ENCODE peak calls at places on chromosomes 5 and 9, in six cellular contexts. One of them, this sample, is unnamed.

GRCh38 chr9:32525506-32525905 is 490 bp downstream of the RIGI start:
- DNase-seq in IMR-90: peak
- DNase-seq in cardiac muscle cell: peak
- DNase-seq in brain microvascular endothelial cell: no peak
- DNase-seq in CD8-positive, alpha-beta memory T cell: no peak
- DNase-seq in neuronal stem cell: no peak
- DNase-seq in this sample: no peak

GRCh38 chr5:152125806-152126205 is 201.2 kb upstream of the GLRA1 start:
- DNase-seq in neuronal stem cell: no peak
- DNase-seq in CD8-positive, alpha-beta memory T cell: no peak
- DNase-seq in cardiac muscle cell: no peak
- DNase-seq in brain microvascular endothelial cell: no peak
- DNase-seq in IMR-90: no peak
- DNase-seq in this sample: no peak

GRCh38 chr9:581673-582497 is 259.6 kb upstream of the DMRT1 start:
- DNase-seq in neuronal stem cell: no peak
- DNase-seq in cardiac muscle cell: no peak
- DNase-seq in IMR-90: no peak
- DNase-seq in brain microvascular endothelial cell: no peak
- DNase-seq in CD8-positive, alpha-beta memory T cell: no peak
- DNase-seq in this sample: no peak

GRCh38 chr5:74464512-74465209 is 175.9 kb downstream of the ENC1 start:
- DNase-seq in cardiac muscle cell: peak
- DNase-seq in brain microvascular endothelial cell: no peak
- DNase-seq in IMR-90: peak
- DNase-seq in CD8-positive, alpha-beta memory T cell: no peak
- DNase-seq in neuronal stem cell: no peak
- DNase-seq in this sample: no peak

GRCh38 chr5:160341309-160341874 is 29.0 kb upstream of the CCNJL start:
- DNase-seq in IMR-90: no peak
- DNase-seq in neuronal stem cell: no peak
- DNase-seq in brain microvascular endothelial cell: no peak
- DNase-seq in cardiac muscle cell: no peak
- DNase-seq in CD8-positive, alpha-beta memory T cell: no peak
- DNase-seq in this sample: no peak

GRCh38 chr5:164203581-164204225 is 698.3 kb downstream of the MAT2B start:
- DNase-seq in neuronal stem cell: no peak
- DNase-seq in CD8-positive, alpha-beta memory T cell: no peak
- DNase-seq in IMR-90: peak
- DNase-seq in brain microvascular endothelial cell: no peak
- DNase-seq in cardiac muscle cell: peak
- DNase-seq in this sample: no peak

GRCh38 chr5:130978475-130978874 is 186.6 kb downstream of the HINT1 start:
- DNase-seq in CD8-positive, alpha-beta memory T cell: no peak
- DNase-seq in neuronal stem cell: no peak
- DNase-seq in brain microvascular endothelial cell: no peak
- DNase-seq in IMR-90: no peak
- DNase-seq in cardiac muscle cell: peak
- DNase-seq in this sample: no peak

GRCh38 chr5:138706655-138707480 is 46.4 kb upstream of the CTNNA1 start:
- DNase-seq in brain microvascular endothelial cell: peak
- DNase-seq in cardiac muscle cell: peak
- DNase-seq in IMR-90: peak
- DNase-seq in neuronal stem cell: no peak
- DNase-seq in CD8-positive, alpha-beta memory T cell: no peak
- DNase-seq in this sample: no peak

GRCh38 chr9:84337252-84337651 is 3.3 kb downstream of the SLC28A3 start:
- DNase-seq in IMR-90: no peak
- DNase-seq in neuronal stem cell: no peak
- DNase-seq in brain microvascular endothelial cell: no peak
- DNase-seq in CD8-positive, alpha-beta memory T cell: no peak
- DNase-seq in cardiac muscle cell: no peak
- DNase-seq in this sample: no peak

GRCh38 chr9:22055090-22055489 is 46.0 kb upstream of the CDKN2B start:
- DNase-seq in CD8-positive, alpha-beta memory T cell: no peak
- DNase-seq in neuronal stem cell: no peak
- DNase-seq in IMR-90: peak
- DNase-seq in cardiac muscle cell: no peak
- DNase-seq in brain microvascular endothelial cell: no peak
- DNase-seq in this sample: no peak

GRCh38 chr9:22054076-22054475 is 45.0 kb upstream of the CDKN2B start:
- DNase-seq in CD8-positive, alpha-beta memory T cell: no peak
- DNase-seq in neuronal stem cell: no peak
- DNase-seq in brain microvascular endothelial cell: peak
- DNase-seq in cardiac muscle cell: no peak
- DNase-seq in IMR-90: peak
- DNase-seq in this sample: no peak

GRCh38 chr9:22054529-22054928 is 45.4 kb upstream of the CDKN2B start:
- DNase-seq in IMR-90: no peak
- DNase-seq in neuronal stem cell: no peak
- DNase-seq in CD8-positive, alpha-beta memory T cell: no peak
- DNase-seq in brain microvascular endothelial cell: no peak
- DNase-seq in cardiac muscle cell: no peak
- DNase-seq in this sample: no peak

GRCh38 chr9:22052376-22052945 is 43.4 kb upstream of the CDKN2B start:
- DNase-seq in IMR-90: peak
- DNase-seq in neuronal stem cell: no peak
- DNase-seq in cardiac muscle cell: peak
- DNase-seq in CD8-positive, alpha-beta memory T cell: peak
- DNase-seq in brain microvascular endothelial cell: peak
- DNase-seq in this sample: no peak

GRCh38 chr9:22053178-22053577 is 44.1 kb upstream of the CDKN2B start:
- DNase-seq in IMR-90: peak
- DNase-seq in CD8-positive, alpha-beta memory T cell: no peak
- DNase-seq in neuronal stem cell: no peak
- DNase-seq in cardiac muscle cell: no peak
- DNase-seq in brain microvascular endothelial cell: peak
- DNase-seq in this sample: no peak
- H3K27ac ChIP-seq in IMR-90: no peak
- H3K27ac ChIP-seq in CD8-positive, alpha-beta memory T cell: no peak
- H3K27ac ChIP-seq in neuronal stem cell: no peak
- H3K27ac ChIP-seq in cardiac muscle cell: no peak
- H3K27ac ChIP-seq in brain microvascular endothelial cell: peak
- H3K27ac ChIP-seq in this sample: no peak

GRCh38 chr5:123756325-123756664 is 244.3 kb downstream of the CSNK1G3 start:
- DNase-seq in CD8-positive, alpha-beta memory T cell: no peak
- DNase-seq in cardiac muscle cell: peak
- DNase-seq in neuronal stem cell: no peak
- DNase-seq in brain microvascular endothelial cell: no peak
- DNase-seq in IMR-90: no peak
- DNase-seq in this sample: no peak

GRCh38 chr5:123754903-123755302 is 242.9 kb downstream of the CSNK1G3 start:
- DNase-seq in brain microvascular endothelial cell: peak
- DNase-seq in cardiac muscle cell: peak
- DNase-seq in CD8-positive, alpha-beta memory T cell: no peak
- DNase-seq in IMR-90: peak
- DNase-seq in neuronal stem cell: no peak
- DNase-seq in this sample: no peak

GRCh38 chr5:123753349-123754166 is 241.6 kb downstream of the CSNK1G3 start:
- DNase-seq in cardiac muscle cell: no peak
- DNase-seq in CD8-positive, alpha-beta memory T cell: no peak
- DNase-seq in brain microvascular endothelial cell: no peak
- DNase-seq in neuronal stem cell: no peak
- DNase-seq in IMR-90: no peak
- DNase-seq in this sample: no peak

GRCh38 chr5:123754167-123754840 is 242.3 kb downstream of the CSNK1G3 start:
- DNase-seq in brain microvascular endothelial cell: peak
- DNase-seq in neuronal stem cell: no peak
- DNase-seq in cardiac muscle cell: peak
- DNase-seq in IMR-90: peak
- DNase-seq in CD8-positive, alpha-beta memory T cell: no peak
- DNase-seq in this sample: no peak

DNA sequence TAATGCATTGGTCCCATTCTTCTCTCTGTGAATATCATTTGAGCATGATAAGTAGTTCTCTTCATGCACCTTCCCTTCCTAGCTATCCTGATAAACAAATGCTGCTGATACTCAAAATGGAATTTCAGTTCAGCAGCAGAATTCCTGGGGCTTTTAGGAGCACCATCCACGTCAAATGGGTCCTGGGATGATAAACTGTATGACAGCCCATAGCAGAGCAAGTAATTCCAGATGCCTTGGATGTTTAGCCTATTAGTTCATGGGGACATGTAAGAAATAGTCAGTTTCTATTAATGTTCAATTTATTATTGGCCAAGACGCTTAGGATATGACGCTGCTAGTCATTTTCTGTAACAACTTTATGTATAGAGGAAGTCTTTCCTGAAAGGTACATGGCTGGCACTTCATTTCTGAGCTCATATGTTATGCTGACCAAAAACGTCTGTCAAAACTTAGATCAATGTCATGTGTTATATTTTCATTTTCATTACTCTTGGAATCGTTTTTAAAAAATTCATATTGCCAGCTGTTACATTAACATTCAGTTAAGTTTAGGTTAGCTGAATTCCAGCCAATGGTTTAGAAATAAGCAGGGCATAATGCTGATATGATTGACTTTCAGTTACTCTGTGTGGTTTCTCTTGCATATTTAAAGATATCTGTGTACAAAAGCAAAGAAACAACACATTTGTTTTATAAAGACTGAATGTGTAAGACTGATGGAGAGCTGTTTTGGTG is 243.8 kb downstream of the CSNK1G3 start:
- DNase-seq in neuronal stem cell: no peak
- DNase-seq in brain microvascular endothelial cell: peak
- DNase-seq in CD8-positive, alpha-beta memory T cell: no peak
- DNase-seq in IMR-90: peak
- DNase-seq in cardiac muscle cell: peak
- DNase-seq in this sample: no peak
- H3K4me3 ChIP-seq in neuronal stem cell: no peak
- H3K4me3 ChIP-seq in brain microvascular endothelial cell: no peak
- H3K4me3 ChIP-seq in CD8-positive, alpha-beta memory T cell: no peak
- H3K4me3 ChIP-seq in IMR-90: no peak
- H3K4me3 ChIP-seq in cardiac muscle cell: no peak
- H3K4me3 ChIP-seq in this sample: no peak

GRCh38 chr5:151041577-151042268 is 21.3 kb downstream of the GPX3 start:
- DNase-seq in cardiac muscle cell: no peak
- DNase-seq in CD8-positive, alpha-beta memory T cell: no peak
- DNase-seq in brain microvascular endothelial cell: no peak
- DNase-seq in neuronal stem cell: no peak
- DNase-seq in IMR-90: no peak
- DNase-seq in this sample: no peak
- H3K27ac ChIP-seq in cardiac muscle cell: no peak
- H3K27ac ChIP-seq in CD8-positive, alpha-beta memory T cell: no peak
- H3K27ac ChIP-seq in brain microvascular endothelial cell: no peak
- H3K27ac ChIP-seq in neuronal stem cell: no peak
- H3K27ac ChIP-seq in IMR-90: no peak
- H3K27ac ChIP-seq in this sample: no peak

GRCh38 chr5:178121450-178122276 is 8.3 kb downstream of the N4BP3 start:
- DNase-seq in cardiac muscle cell: peak
- DNase-seq in CD8-positive, alpha-beta memory T cell: no peak
- DNase-seq in neuronal stem cell: no peak
- DNase-seq in brain microvascular endothelial cell: no peak
- DNase-seq in IMR-90: no peak
- DNase-seq in this sample: peak
- H3K4me3 ChIP-seq in cardiac muscle cell: no peak
- H3K4me3 ChIP-seq in CD8-positive, alpha-beta memory T cell: peak
- H3K4me3 ChIP-seq in neuronal stem cell: no peak
- H3K4me3 ChIP-seq in brain microvascular endothelial cell: no peak
- H3K4me3 ChIP-seq in IMR-90: no peak
- H3K4me3 ChIP-seq in this sample: peak

GRCh38 chr9:116656535-116656934 is 30.6 kb upstream of the TRIM32 start:
- DNase-seq in CD8-positive, alpha-beta memory T cell: no peak
- DNase-seq in IMR-90: no peak
- DNase-seq in neuronal stem cell: no peak
- DNase-seq in brain microvascular endothelial cell: no peak
- DNase-seq in cardiac muscle cell: no peak
- DNase-seq in this sample: no peak
- H3K27ac ChIP-seq in CD8-positive, alpha-beta memory T cell: no peak
- H3K27ac ChIP-seq in IMR-90: no peak
- H3K27ac ChIP-seq in neuronal stem cell: no peak
- H3K27ac ChIP-seq in brain microvascular endothelial cell: no peak
- H3K27ac ChIP-seq in cardiac muscle cell: no peak
- H3K27ac ChIP-seq in this sample: no peak

GRCh38 chr9:120412425-120412951 is 167.5 kb downstream of the CDK5RAP2 start:
- DNase-seq in brain microvascular endothelial cell: peak
- DNase-seq in IMR-90: peak
- DNase-seq in CD8-positive, alpha-beta memory T cell: no peak
- DNase-seq in neuronal stem cell: no peak
- DNase-seq in cardiac muscle cell: peak
- DNase-seq in this sample: no peak
- H3K4me3 ChIP-seq in brain microvascular endothelial cell: no peak
- H3K4me3 ChIP-seq in IMR-90: no peak
- H3K4me3 ChIP-seq in CD8-positive, alpha-beta memory T cell: no peak
- H3K4me3 ChIP-seq in neuronal stem cell: no peak
- H3K4me3 ChIP-seq in cardiac muscle cell: no peak
- H3K4me3 ChIP-seq in this sample: no peak

GRCh38 chr9:127292415-127292814 is 27.8 kb downstream of the GARNL3 start:
- DNase-seq in neuronal stem cell: no peak
- DNase-seq in IMR-90: no peak
- DNase-seq in CD8-positive, alpha-beta memory T cell: no peak
- DNase-seq in cardiac muscle cell: no peak
- DNase-seq in brain microvascular endothelial cell: no peak
- DNase-seq in this sample: no peak

GRCh38 chr9:127293314-127293713 is 28.7 kb downstream of the GARNL3 start:
- DNase-seq in brain microvascular endothelial cell: no peak
- DNase-seq in cardiac muscle cell: no peak
- DNase-seq in neuronal stem cell: no peak
- DNase-seq in IMR-90: no peak
- DNase-seq in CD8-positive, alpha-beta memory T cell: no peak
- DNase-seq in this sample: no peak

GRCh38 chr9:127295005-127295404 is 30.4 kb downstream of the GARNL3 start:
- DNase-seq in neuronal stem cell: no peak
- DNase-seq in CD8-positive, alpha-beta memory T cell: no peak
- DNase-seq in IMR-90: no peak
- DNase-seq in cardiac muscle cell: no peak
- DNase-seq in brain microvascular endothelial cell: no peak
- DNase-seq in this sample: no peak

GRCh38 chr9:127291379-127291778 is 26.8 kb downstream of the GARNL3 start:
- DNase-seq in cardiac muscle cell: no peak
- DNase-seq in CD8-positive, alpha-beta memory T cell: no peak
- DNase-seq in neuronal stem cell: no peak
- DNase-seq in brain microvascular endothelial cell: no peak
- DNase-seq in IMR-90: no peak
- DNase-seq in this sample: peak

GRCh38 chr9:127293767-127294166 is 29.2 kb downstream of the GARNL3 start:
- DNase-seq in IMR-90: no peak
- DNase-seq in CD8-positive, alpha-beta memory T cell: no peak
- DNase-seq in cardiac muscle cell: no peak
- DNase-seq in brain microvascular endothelial cell: no peak
- DNase-seq in neuronal stem cell: no peak
- DNase-seq in this sample: no peak
- H3K27ac ChIP-seq in IMR-90: no peak
- H3K27ac ChIP-seq in CD8-positive, alpha-beta memory T cell: no peak
- H3K27ac ChIP-seq in cardiac muscle cell: no peak
- H3K27ac ChIP-seq in brain microvascular endothelial cell: no peak
- H3K27ac ChIP-seq in neuronal stem cell: no peak
- H3K27ac ChIP-seq in this sample: no peak

This sample was measured in dorsolateral prefrontal cortex.